ENCODE peak calls at places on chromosomes 11 and 22, in four cellular contexts. K, W, E and U are unnamed samples.

GRCh38 chr11:132318421-132319157 is 948.2 kb downstream of the NTM start:
- DNase-seq in E (no peak), K (no peak), W (no peak), U (no peak)

GRCh38 chr22:49431559-49431958 is 396.1 kb downstream of the BRD1 start:
- DNase-seq in E (no peak), W (no peak), K (no peak), U (no peak)

GRCh38 chr22:36892292-36892691 is 21.1 kb upstream of the CSF2RB start:
- DNase-seq in E (no peak), W (no peak), K (no peak), U (no peak)

GRCh38 chr22:25896098-25896497 is 154.1 kb downstream of the MYO18B start:
- DNase-seq in W (no peak), K (no peak), E (no peak), U (no peak)

GRCh38 chr22:36643033-36643432 is 60.5 kb downstream of the CACNG2 start:
- DNase-seq in E (no peak), W (no peak), K (no peak), U (no peak)

GRCh38 chr11:49208006-49208721 is at the start of gene FOLH1:
- DNase-seq in E (no peak), W (no peak), K (no peak), U (no peak)

GRCh38 chr22:43983808-43984207 is 28.6 kb downstream of the SAMM50 start:
- DNase-seq in E (no peak), W (no peak), K (no peak), U (no peak)

GRCh38 chr11:31816467-31817053 is 5.4 kb upstream of the PAX6 start:
- DNase-seq in K (no peak), E (no peak), W (no peak), U (no peak)

GRCh38 chr11:19631657-19632325 is 80.8 kb upstream of the NAV2 start:
- DNase-seq in K (no peak), E (no peak), W (no peak), U (no peak)